ENCODE peak calls at places on chromosomes 11 and 22, in five cellular contexts. W is occipital lobe; J is NCI-H1694 treated with DMSO at 0.1 percent for 48 hours; U is stimulated activated CD4-positive, alpha-beta T cell treated with anti-CD3 and anti-CD28 coated beads, Interleukin-2, amount 100 ng/mL, for 24 hours; O is lower lobe of right lung. Y is an unnamed sample.

GRCh38 chr11:34654491-34655334 is 33.8 kb downstream of the EHF start:
- DNase-seq in W (peak), J (no peak), U (no peak), O (peak), Y (no peak)

GRCh38 chr11:102485095-102485722 is 32.6 kb upstream of the TMEM123 start:
- DNase-seq in W (no peak), J (no peak), U (no peak), O (no peak), Y (no peak)

GRCh38 chr11:86940122-86940777 is 14.9 kb downstream of the FZD4 start:
- DNase-seq in W (no peak), J (no peak), U (no peak), O (no peak), Y (no peak)

GRCh38 chr11:69647761-69648497 is 7.0 kb downstream of the CCND1 start:
- DNase-seq in W (no peak), J (no peak), U (no peak), O (no peak), Y (no peak)

GRCh38 chr11:75333022-75333806 is 18.2 kb downstream of the ARRB1 start:
- DNase-seq in W (no peak), J (no peak), U (no peak), O (no peak), Y (no peak)

GRCh38 chr11:68632802-68633201 is 51.5 kb upstream of the GAL start:
- DNase-seq in W (no peak), J (peak), U (no peak), O (no peak), Y (no peak)

GRCh38 chr11:44528103-44528502 is 37.4 kb upstream of the CD82 start:
- DNase-seq in W (no peak), J (no peak), U (no peak), O (no peak), Y (no peak)

GRCh38 chr22:46653596-46653995 is 33.4 kb downstream of the GRAMD4 start:
- DNase-seq in W (no peak), J (no peak), U (no peak), O (no peak), Y (peak)

GRCh38 chr11:3920148-3920852 is 64.8 kb downstream of the STIM1 start:
- DNase-seq in W (no peak), J (no peak), U (peak), O (peak), Y (peak)

GRCh38 chr11:70782401-70782913 is 384.1 kb downstream of the CTTN start:
- DNase-seq in W (no peak), J (no peak), U (no peak), O (no peak), Y (no peak)

GRCh38 chr11:34680206-34680605 is 59.3 kb downstream of the EHF start:
- DNase-seq in W (no peak), J (no peak), U (no peak), O (no peak), Y (no peak)

GRCh38 chr11:59247535-59248227 is 35.0 kb upstream of the MPEG1 start:
- DNase-seq in W (no peak), J (no peak), U (no peak), O (peak), Y (no peak)

GRCh38 chr11:14626650-14627049 is 17.0 kb upstream of the PDE3B start:
- DNase-seq in W (no peak), J (no peak), U (no peak), O (no peak), Y (no peak)

GRCh38 chr11:124518900-124519541 is 24.4 kb downstream of the OR8B12 start:
- DNase-seq in W (no peak), J (no peak), U (no peak), O (no peak), Y (no peak)

GRCh38 chr11:131242616-131243015 is 127.8 kb upstream of the NTM start:
- DNase-seq in W (no peak), J (no peak), U (no peak), O (no peak), Y (no peak)